ENCODE peak calls at places on chromosomes 13 and 19, in eight cellular contexts. One of them, this sample, is unnamed.

GRCh38 chr19:51148571-51148970 is 6.5 kb downstream of the SIGLEC7 start:
- DNase-seq in NCI-H1048: no peak
- DNase-seq in glutamatergic neuron: no peak
- DNase-seq in PC-9: no peak
- DNase-seq in left lung: no peak
- DNase-seq in heart left ventricle: no peak
- DNase-seq in choroid plexus epithelial cell: no peak
- DNase-seq in anterior cingulate cortex: no peak
- DNase-seq in this sample: no peak

GRCh38 chr13:73722120-73722519 is 412.1 kb downstream of the KLF12 start:
- DNase-seq in NCI-H1048: no peak
- DNase-seq in glutamatergic neuron: no peak
- DNase-seq in PC-9: no peak
- DNase-seq in left lung: no peak
- DNase-seq in heart left ventricle: no peak
- DNase-seq in choroid plexus epithelial cell: peak; percentile 82
- DNase-seq in anterior cingulate cortex: no peak
- DNase-seq in this sample: no peak

GRCh38 chr19:17555929-17556813 is 722 bp downstream of the COLGALT1 start:
- DNase-seq in NCI-H1048: no peak
- DNase-seq in glutamatergic neuron: peak; percentile 63
- DNase-seq in PC-9: peak; percentile 71
- DNase-seq in left lung: peak; percentile 92
- DNase-seq in heart left ventricle: peak; percentile 87
- DNase-seq in choroid plexus epithelial cell: peak; percentile 65
- DNase-seq in anterior cingulate cortex: peak; percentile 14
- DNase-seq in this sample: no peak

GRCh38 chr13:25912961-25913360 is 138.9 kb downstream of the SHISA2 start:
- DNase-seq in NCI-H1048: no peak
- DNase-seq in glutamatergic neuron: no peak
- DNase-seq in PC-9: no peak
- DNase-seq in left lung: no peak
- DNase-seq in heart left ventricle: no peak
- DNase-seq in choroid plexus epithelial cell: no peak
- DNase-seq in anterior cingulate cortex: no peak
- DNase-seq in this sample: no peak

GRCh38 chr19:12230751-12231733 is 63.6 kb downstream of the ZNF44 start:
- DNase-seq in NCI-H1048: no peak
- DNase-seq in glutamatergic neuron: no peak
- DNase-seq in PC-9: no peak
- DNase-seq in left lung: no peak
- DNase-seq in heart left ventricle: peak; percentile 68
- DNase-seq in choroid plexus epithelial cell: no peak
- DNase-seq in anterior cingulate cortex: no peak
- DNase-seq in this sample: no peak

GRCh38 chr19:13181747-13182388 is 31.7 kb downstream of the IER2 start:
- DNase-seq in NCI-H1048: no peak
- DNase-seq in glutamatergic neuron: no peak
- DNase-seq in PC-9: no peak
- DNase-seq in left lung: no peak
- DNase-seq in heart left ventricle: peak; percentile 83
- DNase-seq in choroid plexus epithelial cell: peak; percentile 46
- DNase-seq in anterior cingulate cortex: peak; percentile 37
- DNase-seq in this sample: no peak

GRCh38 chr13:98020271-98020670 is 66.8 kb downstream of the IPO5 start:
- DNase-seq in NCI-H1048: no peak
- DNase-seq in glutamatergic neuron: no peak
- DNase-seq in PC-9: no peak
- DNase-seq in left lung: no peak
- DNase-seq in heart left ventricle: no peak
- DNase-seq in choroid plexus epithelial cell: peak; percentile 24
- DNase-seq in anterior cingulate cortex: no peak
- DNase-seq in this sample: no peak

GRCh38 chr19:56270676-56271075 is 1.9 kb upstream of the EDDM13 start:
- DNase-seq in NCI-H1048: no peak
- DNase-seq in glutamatergic neuron: no peak
- DNase-seq in PC-9: no peak
- DNase-seq in left lung: no peak
- DNase-seq in heart left ventricle: no peak
- DNase-seq in choroid plexus epithelial cell: no peak
- DNase-seq in anterior cingulate cortex: no peak
- DNase-seq in this sample: no peak

GRCh38 chr13:111161601-111162600 is 46.8 kb downstream of the ARHGEF7 start:
- DNase-seq in NCI-H1048: no peak
- DNase-seq in glutamatergic neuron: no peak
- DNase-seq in PC-9: no peak
- DNase-seq in left lung: no peak
- DNase-seq in heart left ventricle: no peak
- DNase-seq in choroid plexus epithelial cell: no peak
- DNase-seq in anterior cingulate cortex: no peak
- DNase-seq in this sample: no peak

GRCh38 chr19:52410276-52410675 is 12.6 kb downstream of the ZNF528 start:
- DNase-seq in NCI-H1048: no peak
- DNase-seq in glutamatergic neuron: no peak
- DNase-seq in PC-9: no peak
- DNase-seq in left lung: no peak
- DNase-seq in heart left ventricle: no peak
- DNase-seq in choroid plexus epithelial cell: no peak
- DNase-seq in anterior cingulate cortex: no peak
- DNase-seq in this sample: no peak

GRCh38 chr13:48535791-48536190 is 2.9 kb upstream of the RCBTB2 start:
- DNase-seq in NCI-H1048: no peak
- DNase-seq in glutamatergic neuron: no peak
- DNase-seq in PC-9: no peak
- DNase-seq in left lung: no peak
- DNase-seq in heart left ventricle: no peak
- DNase-seq in choroid plexus epithelial cell: no peak
- DNase-seq in anterior cingulate cortex: no peak
- DNase-seq in this sample: no peak

GRCh38 chr13:112981361-112981905 is 12.4 kb downstream of the MCF2L start:
- DNase-seq in NCI-H1048: no peak
- DNase-seq in glutamatergic neuron: no peak
- DNase-seq in PC-9: no peak
- DNase-seq in left lung: peak; percentile 66
- DNase-seq in heart left ventricle: no peak
- DNase-seq in choroid plexus epithelial cell: no peak
- DNase-seq in anterior cingulate cortex: no peak
- DNase-seq in this sample: no peak

GRCh38 chr13:95552539-95553270 is at the start of gene CLDN10:
- DNase-seq in NCI-H1048: no peak
- DNase-seq in glutamatergic neuron: peak; percentile 84
- DNase-seq in PC-9: no peak
- DNase-seq in left lung: peak; percentile 77
- DNase-seq in heart left ventricle: peak; percentile 27
- DNase-seq in choroid plexus epithelial cell: no peak
- DNase-seq in anterior cingulate cortex: peak; percentile 10
- DNase-seq in this sample: no peak

GRCh38 chr19:45767410-45767880 is 1.6 kb downstream of the SIX5 start:
- DNase-seq in NCI-H1048: no peak
- DNase-seq in glutamatergic neuron: peak; percentile 46
- DNase-seq in PC-9: peak; percentile 88
- DNase-seq in left lung: peak; percentile 89
- DNase-seq in heart left ventricle: peak; percentile 86
- DNase-seq in choroid plexus epithelial cell: peak; percentile 91
- DNase-seq in anterior cingulate cortex: no peak
- DNase-seq in this sample: no peak